ENCODE peak calls at places on chromosomes 12 and 14, in nine cellular contexts. W is GM12878, H is spleen, T is HFF-Myc, Y is astrocyte of the spinal cord, Q is cardiac muscle cell, N is foreskin fibroblast, S is H1, G is left lung. M is an unnamed sample.

GRCh38 chr14:53330441-53330840 is 177.3 kb upstream of the DDHD1 start:
- DNase-seq in W (no peak), H (no peak), T (no peak), Y (no peak), Q (no peak), N (no peak), S (no peak), G (no peak), M (no peak)

GRCh38 chr12:121453022-121453360 is 53.1 kb downstream of the RNF34 start:
- DNase-seq in W (no peak), H (peak), T (no peak), Y (no peak), Q (no peak), N (no peak), S (no peak), G (no peak), M (no peak)

GRCh38 chr14:52694761-52695480 is 437 bp downstream of the ERO1A start:
- DNase-seq in W (peak), H (no peak), T (no peak), Y (peak), Q (peak), N (peak), S (no peak), G (peak), M (no peak)

GRCh38 chr12:120134307-120134980 is 17.9 kb upstream of the RAB35 start:
- DNase-seq in W (no peak), H (no peak), T (no peak), Y (no peak), Q (no peak), N (no peak), S (no peak), G (no peak), M (no peak)

GRCh38 chr12:95336387-95337067 is 118.9 kb downstream of the VEZT start:
- DNase-seq in W (no peak), H (no peak), T (peak), Y (peak), Q (peak), N (peak), S (peak), G (peak), M (peak)

GRCh38 chr14:102760485-102761193 is 16.6 kb upstream of the TRAF3 start:
- DNase-seq in W (no peak), H (no peak), T (no peak), Y (no peak), Q (no peak), N (no peak), S (peak), G (no peak), M (no peak)

GRCh38 chr14:32679927-32680612 is 258.6 kb upstream of the NPAS3 start:
- DNase-seq in W (no peak), H (no peak), T (no peak), Y (no peak), Q (no peak), N (no peak), S (no peak), G (no peak), M (no peak)

GRCh38 chr14:69129264-69129880 is 23.5 kb downstream of the DCAF5 start:
- DNase-seq in W (no peak), H (peak), T (peak), Y (peak), Q (peak), N (peak), S (peak), G (peak), M (no peak)

GRCh38 chr12:53496752-53497032 is 2.6 kb downstream of the MAP3K12 start:
- DNase-seq in W (no peak), H (no peak), T (no peak), Y (no peak), Q (peak), N (no peak), S (no peak), G (no peak), M (no peak)

GRCh38 chr12:125983784-125984510 is 918.7 kb downstream of the AACS start:
- DNase-seq in W (no peak), H (no peak), T (no peak), Y (peak), Q (no peak), N (no peak), S (peak), G (no peak), M (no peak)

GRCh38 chr12:120767071-120768024 is 41.7 kb downstream of the ACADS start:
- DNase-seq in W (no peak), H (no peak), T (no peak), Y (no peak), Q (no peak), N (no peak), S (no peak), G (no peak), M (no peak)

GRCh38 chr12:88958961-88959360 is 378.7 kb upstream of the KITLG start:
- DNase-seq in W (no peak), H (no peak), T (no peak), Y (no peak), Q (no peak), N (no peak), S (no peak), G (no peak), M (no peak)

GRCh38 chr14:100532154-100532915 is 54.9 kb downstream of the BEGAIN start:
- DNase-seq in W (no peak), H (peak), T (no peak), Y (no peak), Q (no peak), N (no peak), S (no peak), G (peak), M (no peak)

GRCh38 chr12:77315407-77315806 is 250.0 kb upstream of the E2F7 start:
- DNase-seq in W (no peak), H (no peak), T (no peak), Y (no peak), Q (no peak), N (no peak), S (no peak), G (no peak), M (no peak)

GRCh38 chr12:128951448-128951847 is 98.2 kb downstream of the GLT1D1 start:
- DNase-seq in W (no peak), H (no peak), T (no peak), Y (no peak), Q (no peak), N (no peak), S (no peak), G (no peak), M (no peak)

GRCh38 chr12:61213646-61214045 is 1046.6 kb upstream of the USP15 start:
- DNase-seq in W (no peak), H (no peak), T (no peak), Y (no peak), Q (no peak), N (no peak), S (no peak), G (no peak), M (no peak)

GRCh38 chr14:29584992-29585391 is 342.7 kb downstream of the PRKD1 start:
- DNase-seq in W (no peak), H (no peak), T (peak), Y (peak), Q (peak), N (peak), S (no peak), G (peak), M (peak)

GRCh38 chr14:75182820-75183219 is 6.4 kb upstream of the TMED10 start:
- DNase-seq in W (no peak), H (no peak), T (no peak), Y (peak), Q (peak), N (peak), S (no peak), G (no peak), M (peak)

GRCh38 chr12:27491226-27491625 is 32.8 kb upstream of the PPFIBP1 start:
- DNase-seq in W (no peak), H (no peak), T (no peak), Y (no peak), Q (no peak), N (no peak), S (no peak), G (no peak), M (no peak)
- TF ChIP-seq CTCF in W (no peak), H (no peak), T (no peak), Y (no peak), Q (no peak), N (no peak), S (no peak), G (no peak), M (no peak)

DNA sequence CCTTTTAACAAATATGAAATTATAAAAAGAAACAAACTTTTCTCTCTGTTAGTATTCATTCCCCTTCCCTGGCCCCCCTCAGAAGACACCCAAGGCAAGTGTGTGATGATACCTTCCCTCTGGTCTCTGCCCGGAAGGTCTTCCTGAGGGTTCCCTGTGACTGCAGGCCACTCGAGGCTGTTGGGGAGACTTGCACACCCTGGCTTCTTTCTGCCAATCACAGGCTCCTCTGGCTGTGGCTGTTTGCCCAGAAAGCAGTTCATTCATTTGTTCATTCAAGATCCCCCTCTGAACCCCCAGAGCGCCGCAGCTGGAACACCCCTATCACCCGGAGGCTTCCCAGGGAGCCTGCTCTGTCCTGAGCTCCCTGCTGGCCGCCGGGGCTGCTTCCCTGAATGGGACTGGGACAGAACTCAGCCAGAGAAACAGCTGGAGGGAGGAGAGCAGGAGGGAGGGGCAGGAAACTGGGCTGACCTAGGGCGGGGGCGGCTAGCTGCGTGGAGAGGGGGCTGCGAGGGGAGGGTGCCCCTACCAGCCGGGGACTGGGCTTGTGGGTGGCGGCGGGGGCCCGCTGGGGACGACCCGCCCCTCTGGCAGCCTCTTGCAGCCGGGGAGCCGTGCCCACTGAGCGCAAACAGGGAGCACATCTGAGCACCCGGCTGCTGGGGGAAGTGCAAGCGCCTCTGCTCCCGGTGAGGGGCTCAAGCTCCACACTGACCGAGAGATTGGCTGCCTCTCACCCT is at the start of gene CMKLR1:
- DNase-seq in W (no peak), H (peak), T (no peak), Y (no peak), Q (peak), N (no peak), S (peak), G (peak), M (no peak)
- H3K4me3 ChIP-seq in W (peak), H (no peak), T (peak), Y (peak), Q (no peak), N (no peak), S (no peak), G (peak), M (no peak)

DNA sequence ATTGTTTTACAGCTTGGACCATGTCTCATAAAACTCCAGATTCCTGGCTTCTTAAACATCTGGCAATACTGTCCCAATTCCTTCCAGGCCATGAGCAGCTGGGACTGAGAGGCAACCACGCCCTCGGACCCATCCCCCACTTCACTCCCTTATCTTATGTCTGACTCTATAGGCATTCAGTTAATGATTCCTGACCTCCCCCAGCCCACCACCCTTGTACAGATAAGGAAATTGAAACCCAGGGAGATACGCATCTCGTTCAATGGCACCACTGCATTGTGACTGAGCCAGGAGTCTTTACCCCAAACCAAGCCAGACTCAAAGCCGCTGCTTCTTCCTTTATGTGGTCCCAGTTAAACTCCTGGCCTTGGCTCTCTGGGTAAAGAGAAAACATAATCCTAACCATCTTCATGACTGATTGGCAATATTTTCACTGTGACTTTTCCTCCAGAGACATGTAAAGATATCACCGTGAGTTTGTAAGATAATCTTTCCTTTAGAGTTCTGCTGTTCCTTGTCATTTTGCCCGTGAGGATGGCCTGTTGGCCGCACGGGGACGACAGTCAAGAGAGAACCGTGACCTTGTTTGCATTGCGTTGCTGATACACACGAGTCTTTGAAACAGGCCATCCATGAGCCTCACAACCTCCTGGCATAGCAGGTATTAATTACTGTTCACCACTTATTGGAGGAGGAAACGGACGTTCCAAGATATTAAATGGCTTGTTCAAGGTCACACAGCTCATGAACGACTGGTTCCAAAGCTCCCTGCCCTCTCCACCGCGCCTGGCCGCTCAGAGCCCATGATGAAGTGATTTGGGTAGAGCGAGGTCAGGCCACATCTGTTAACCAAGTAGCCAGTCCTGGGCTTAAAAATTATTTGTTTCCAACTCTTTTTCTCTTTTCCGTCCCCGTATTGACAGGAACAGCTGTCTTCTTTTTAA is 39.4 kb downstream of the MAP1LC3B2 start:
- DNase-seq in W (no peak), H (no peak), T (no peak), Y (no peak), Q (no peak), N (no peak), S (no peak), G (no peak), M (no peak)
- TF ChIP-seq CTCF in W (no peak), H (no peak), T (no peak), Y (no peak), Q (no peak), N (no peak), S (no peak), G (no peak), M (no peak)

GRCh38 chr12:85280138-85280983 is at the start of gene ALX1:
- DNase-seq in W (no peak), H (peak), T (peak), Y (peak), Q (peak), N (peak), S (peak), G (no peak), M (no peak)
- H3K4me3 ChIP-seq in W (no peak), H (peak), T (peak), Y (peak), Q (peak), N (peak), S (peak), G (peak), M (peak)

DNA sequence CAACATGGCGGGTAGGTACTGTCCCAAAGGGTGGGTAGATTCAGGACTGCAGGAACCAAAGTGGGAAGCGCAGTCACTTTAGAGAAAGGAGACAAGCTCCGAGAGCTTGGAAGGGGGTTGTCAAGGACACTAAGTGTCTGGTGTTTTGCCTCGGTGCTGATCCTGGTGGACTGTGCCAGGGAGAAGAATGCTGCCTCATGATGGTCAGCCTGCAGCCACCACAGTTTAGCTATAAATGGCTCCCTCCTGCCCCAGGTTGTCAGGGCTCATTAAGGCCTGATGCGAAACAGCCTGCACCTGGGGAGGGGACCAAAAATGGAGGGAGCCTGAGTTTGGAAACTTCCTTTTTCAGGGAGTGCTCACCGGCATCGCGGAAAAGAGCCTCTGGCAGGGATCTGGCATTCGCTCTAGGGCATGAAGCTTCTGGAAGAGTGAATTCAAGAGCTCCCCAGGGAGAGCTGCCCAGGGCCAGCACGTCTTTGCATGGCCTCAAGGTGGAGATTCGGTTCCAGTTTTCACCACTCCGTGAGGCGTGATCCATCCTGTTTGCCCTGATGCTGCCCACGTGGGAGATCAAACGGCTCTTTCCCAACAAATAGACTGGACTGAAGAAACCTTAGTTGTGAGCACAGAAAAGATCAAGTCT is 164.0 kb downstream of the FOXN3 start:
- DNase-seq in W (no peak), H (no peak), T (no peak), Y (no peak), Q (peak), N (no peak), S (no peak), G (no peak), M (no peak)
- TF ChIP-seq CTCF in W (no peak), H (no peak), T (peak), Y (peak), Q (no peak), N (no peak), S (peak), G (no peak), M (no peak)

DNA sequence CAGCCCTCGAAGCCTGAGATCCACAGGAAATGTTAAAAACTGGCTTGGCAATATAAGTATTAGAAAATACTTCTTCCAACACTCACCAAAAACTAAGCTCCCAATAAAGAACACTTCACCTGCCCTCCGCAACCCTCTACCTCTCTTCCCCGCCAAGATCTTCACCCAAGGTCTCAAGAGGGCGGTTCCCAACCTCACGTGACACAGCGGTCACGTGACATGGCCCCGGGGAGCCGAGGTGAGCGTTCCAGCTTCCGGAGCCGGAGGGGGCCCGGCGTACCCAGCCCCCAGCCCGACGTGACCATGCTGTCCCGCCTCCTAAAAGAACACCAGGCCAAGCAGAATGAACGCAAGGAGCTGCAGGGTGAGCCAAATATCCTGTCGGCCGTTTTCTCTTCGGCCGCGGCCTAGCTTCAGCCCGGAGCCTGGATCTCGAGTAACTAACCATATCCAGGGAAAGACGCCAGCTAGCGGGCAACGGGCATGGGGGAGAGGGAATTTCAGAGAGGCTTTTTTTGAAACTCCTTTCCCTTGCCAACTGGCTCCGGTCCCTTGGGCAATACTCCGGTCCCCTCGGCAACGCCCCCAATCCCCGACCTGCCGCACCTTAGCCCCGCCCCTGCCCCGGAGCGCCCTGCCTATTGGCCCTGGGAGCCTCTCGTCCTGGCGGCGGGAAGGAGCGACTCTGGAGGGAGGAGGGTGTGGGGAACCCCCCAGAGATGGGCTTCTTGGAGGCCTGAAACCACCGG is at the start of gene BLOC1S1:
- DNase-seq in W (peak), H (peak), T (peak), Y (peak), Q (peak), N (peak), S (peak), G (peak), M (no peak)
- H3K4me3 ChIP-seq in W (peak), H (peak), T (peak), Y (peak), Q (peak), N (peak), S (peak), G (peak), M (peak)

GRCh38 chr12:101280006-101280505 is at the start of gene UTP20:
- DNase-seq in W (peak), H (peak), T (peak), Y (peak), Q (peak), N (peak), S (peak), G (peak), M (peak)
- TF ChIP-seq CTCF in W (no peak), H (no peak), T (no peak), Y (no peak), Q (no peak), N (no peak), S (no peak), G (no peak), M (no peak)

GRCh38 chr12:576613-577110 is 86.6 kb downstream of the NINJ2 start:
- DNase-seq in W (no peak), H (no peak), T (no peak), Y (no peak), Q (no peak), N (no peak), S (no peak), G (no peak), M (no peak)

GRCh38 chr12:575129-575502 is 88.1 kb downstream of the NINJ2 start:
- DNase-seq in W (no peak), H (no peak), T (no peak), Y (no peak), Q (no peak), N (no peak), S (no peak), G (no peak), M (no peak)

GRCh38 chr12:578743-579449 is 84.3 kb downstream of the NINJ2 start:
- DNase-seq in W (no peak), H (no peak), T (no peak), Y (no peak), Q (no peak), N (no peak), S (no peak), G (no peak), M (no peak)

GRCh38 chr12:574475-575128 is 88.6 kb downstream of the NINJ2 start:
- DNase-seq in W (no peak), H (no peak), T (no peak), Y (no peak), Q (no peak), N (no peak), S (no peak), G (no peak), M (no peak)

DNA sequence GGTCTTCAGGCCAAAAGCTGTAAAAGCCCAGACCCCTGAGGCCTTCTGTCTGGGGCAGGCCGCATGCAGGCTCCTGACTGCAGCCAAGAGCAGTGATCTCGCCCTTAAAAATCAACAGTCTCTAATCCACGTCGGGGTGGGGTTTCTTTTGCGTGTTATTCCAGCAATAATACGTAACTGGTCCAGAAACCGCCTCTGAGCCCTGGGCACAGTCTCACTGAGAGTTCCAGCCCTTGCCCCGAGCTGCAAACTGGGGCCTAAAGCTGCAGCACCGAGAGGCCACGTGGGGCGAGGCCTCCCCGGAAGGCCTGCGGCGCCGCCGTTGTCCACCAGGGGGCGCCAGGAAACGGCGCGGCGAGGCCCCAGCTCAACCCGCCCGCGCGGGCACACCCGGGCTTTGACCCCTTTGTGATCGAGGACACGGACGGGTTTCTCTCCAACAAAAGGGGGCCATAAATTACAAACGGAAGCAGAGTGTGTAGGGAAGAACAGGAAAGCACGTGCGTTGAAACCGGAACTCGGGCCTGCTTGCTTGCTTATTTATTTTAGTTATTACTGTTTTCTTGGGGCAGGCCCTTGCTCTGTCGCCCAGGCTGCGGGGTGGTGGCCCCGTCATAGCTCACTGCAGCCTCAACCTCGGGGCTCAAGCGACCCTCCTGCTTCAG is 87.2 kb downstream of the NINJ2 start:
- DNase-seq in W (peak), H (peak), T (no peak), Y (peak), Q (peak), N (peak), S (peak), G (peak), M (no peak)
- H3K4me3 ChIP-seq in W (no peak), H (peak), T (no peak), Y (no peak), Q (no peak), N (no peak), S (no peak), G (no peak), M (no peak)